ENCODE peak calls at places on chromosomes 5 and 9, in eight cellular contexts. C is ovary, R is A549, W is endothelial cell of umbilical vein, G is stomach, Y is HCT116, J is IMR-90, U is body of pancreas. L is an unnamed sample.

GRCh38 chr9:106892632-106893031 is 29.7 kb downstream of the ZNF462 start:
- DNase-seq in C (no peak), R (peak; percentile 90), W (peak; percentile 89), G (no peak), Y (peak; percentile 89), J (peak; percentile 98), U (peak; percentile 28), L (no peak)

GRCh38 chr5:60597570-60597969 is 102.4 kb downstream of the DEPDC1B start:
- DNase-seq in C (no peak), R (no peak), W (peak; percentile 49), G (no peak), Y (no peak), J (no peak), U (no peak), L (no peak)

GRCh38 chr5:149201121-149201637 is 59.9 kb downstream of the ABLIM3 start:
- DNase-seq in C (no peak), R (no peak), W (no peak), G (no peak), Y (no peak), J (no peak), U (no peak), L (no peak)

GRCh38 chr9:68619636-68620035 is 79.0 kb upstream of the TMEM252 start:
- DNase-seq in C (no peak), R (no peak), W (no peak), G (no peak), Y (no peak), J (no peak), U (no peak), L (no peak)

GRCh38 chr9:34127035-34127948 is 794 bp upstream of the DCAF12 start:
- DNase-seq in C (no peak), R (no peak), W (peak; percentile 18), G (no peak), Y (no peak), J (no peak), U (no peak), L (peak; percentile 78)

GRCh38 chr5:54520438-54520846 is 2.9 kb downstream of the SNX18 start:
- DNase-seq in C (no peak), R (no peak), W (peak; percentile 72), G (peak; percentile 37), Y (no peak), J (peak; percentile 56), U (no peak), L (no peak)

GRCh38 chr5:76732405-76733048 is 16.6 kb downstream of the F2R start:
- DNase-seq in C (no peak), R (no peak), W (no peak), G (no peak), Y (no peak), J (no peak), U (no peak), L (no peak)

GRCh38 chr5:149618581-149619248 is 37.4 kb downstream of the ARHGEF37 start:
- DNase-seq in C (peak; percentile 40), R (peak; percentile 73), W (peak; percentile 70), G (no peak), Y (peak; percentile 47), J (peak; percentile 72), U (peak; percentile 27), L (no peak)

GRCh38 chr9:69500925-69501324 is 171.2 kb downstream of the APBA1 start:
- DNase-seq in C (no peak), R (no peak), W (no peak), G (no peak), Y (no peak), J (no peak), U (no peak), L (no peak)

GRCh38 chr5:170330568-170331054 is 33.0 kb upstream of the LCP2 start:
- DNase-seq in C (no peak), R (no peak), W (no peak), G (no peak), Y (no peak), J (no peak), U (no peak), L (no peak)

GRCh38 chr9:33852216-33852826 is 35.4 kb downstream of the UBE2R2 start:
- DNase-seq in C (peak; percentile 52), R (peak; percentile 75), W (peak; percentile 77), G (peak; percentile 86), Y (peak; percentile 43), J (peak; percentile 27), U (peak; percentile 89), L (peak; percentile 81)

GRCh38 chr5:104297076-104297475 is 734.5 kb upstream of the NUDT12 start:
- DNase-seq in C (no peak), R (no peak), W (peak; percentile 5), G (no peak), Y (peak; percentile 3), J (no peak), U (no peak), L (no peak)

GRCh38 chr5:131242728-131243255 is 21.1 kb upstream of the CDC42SE2 start:
- DNase-seq in C (no peak), R (peak; percentile 76), W (peak; percentile 26), G (no peak), Y (no peak), J (peak; percentile 97), U (no peak), L (no peak)

GRCh38 chr5:75756191-75756590 is 39.0 kb upstream of the POC5 start:
- DNase-seq in C (no peak), R (no peak), W (no peak), G (no peak), Y (no peak), J (no peak), U (no peak), L (no peak)

GRCh38 chr9:32486839-32487562 is 39.0 kb downstream of the RIGI start:
- DNase-seq in C (no peak), R (no peak), W (peak; percentile 21), G (no peak), Y (no peak), J (peak; percentile 93), U (no peak), L (no peak)

GRCh38 chr9:90552317-90552716 is 90.3 kb downstream of the DIRAS2 start:
- DNase-seq in C (no peak), R (no peak), W (no peak), G (no peak), Y (no peak), J (no peak), U (no peak), L (no peak)

GRCh38 chr9:90544488-90544887 is 98.1 kb downstream of the DIRAS2 start:
- DNase-seq in C (no peak), R (no peak), W (no peak), G (no peak), Y (no peak), J (no peak), U (no peak), L (no peak)

GRCh38 chr9:90546200-90546599 is 96.4 kb downstream of the DIRAS2 start:
- DNase-seq in C (no peak), R (peak; percentile 67), W (no peak), G (no peak), Y (no peak), J (peak; percentile 94), U (peak; percentile 37), L (no peak)

DNA sequence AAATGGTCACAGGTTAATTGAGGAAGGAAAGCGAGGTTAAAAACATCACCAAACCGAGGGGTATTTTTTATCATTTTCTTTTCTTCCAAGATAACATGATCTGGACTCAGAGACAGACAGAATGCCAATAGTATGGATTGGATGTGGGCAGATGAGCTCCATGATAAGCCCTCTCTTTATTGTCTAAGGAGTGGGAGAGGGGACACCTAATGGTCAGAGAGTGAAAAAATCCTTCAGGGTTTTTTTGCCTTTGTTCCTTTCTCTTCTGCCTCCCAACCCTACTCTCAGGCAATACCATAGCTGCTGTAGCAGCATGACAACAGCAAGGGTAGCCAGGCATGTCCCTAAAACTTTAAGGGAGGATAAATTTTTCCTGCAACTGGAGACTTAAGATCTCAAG is 94.7 kb downstream of the DIRAS2 start:
- DNase-seq in C (no peak), R (no peak), W (no peak), G (no peak), Y (no peak), J (no peak), U (no peak), L (no peak)
- TF ChIP-seq CTCF in C (no peak), R (no peak), W (no peak), G (no peak), Y (no peak), J (no peak), U (no peak), L (no peak)

DNA sequence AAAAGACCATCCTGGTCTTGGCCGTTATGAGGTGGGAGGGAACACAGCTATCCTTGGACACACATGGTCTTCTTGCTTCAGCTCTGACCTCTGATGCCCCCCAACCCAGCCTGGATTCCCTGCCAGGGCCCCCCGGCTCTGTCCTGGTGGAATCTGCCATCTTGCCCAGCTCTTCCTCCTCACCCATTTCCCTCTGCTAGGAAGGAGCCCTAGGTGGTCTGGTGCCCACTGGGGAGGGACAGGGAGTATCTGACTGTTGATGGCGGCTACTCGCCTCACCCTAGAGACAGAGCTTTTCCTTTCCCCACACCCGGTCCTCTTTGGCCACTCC is 30.1 kb downstream of the CXXC5 start:
- DNase-seq in C (no peak), R (no peak), W (no peak), G (no peak), Y (no peak), J (no peak), U (no peak), L (no peak)
- TF ChIP-seq POLR2A in C (no peak), R (no peak), W (no peak), G (no peak), Y (no peak), J (no peak), U (no peak), L (no peak)

DNA sequence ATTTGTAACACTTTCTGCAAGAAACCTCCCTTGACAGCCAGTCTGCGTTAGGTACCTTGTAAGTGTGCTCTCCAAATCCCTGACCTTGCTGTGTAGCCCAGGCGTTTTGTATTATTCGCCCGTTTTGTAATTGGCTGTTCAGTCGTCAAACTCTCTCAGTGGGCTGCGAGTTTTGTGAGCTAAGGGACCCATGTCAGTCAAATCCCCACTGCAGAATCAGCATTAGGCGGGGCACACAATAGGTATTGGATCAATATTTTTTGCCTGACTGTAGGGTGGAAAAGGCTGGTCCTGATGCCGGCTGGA is 665 bp downstream of the DNAJC18 start:
- DNase-seq in C (no peak), R (no peak), W (no peak), G (no peak), Y (no peak), J (no peak), U (no peak), L (no peak)
- H3K4me3 ChIP-seq in C (peak overlapping the region; percentile 83), R (peak overlapping the region; percentile 73), W (peak overlapping the region; percentile 24), G (peak overlapping the region; percentile 85), Y (peak overlapping the region; percentile 82), J (peak overlapping the region; percentile 87), U (peak overlapping the region; percentile 92), L (peak overlapping the region; percentile 64)

GRCh38 chr9:89408628-89409101 is 89.2 kb downstream of the SEMA4D start:
- DNase-seq in C (no peak), R (no peak), W (no peak), G (no peak), Y (no peak), J (no peak), U (no peak), L (peak; percentile 92)

GRCh38 chr9:89411759-89412158 is 86.2 kb downstream of the SEMA4D start:
- DNase-seq in C (no peak), R (no peak), W (no peak), G (no peak), Y (no peak), J (no peak), U (no peak), L (peak; percentile 53)

GRCh38 chr9:89412951-89413350 is 85.0 kb downstream of the SEMA4D start:
- DNase-seq in C (no peak), R (no peak), W (no peak), G (no peak), Y (no peak), J (no peak), U (no peak), L (no peak)

GRCh38 chr9:89410022-89410421 is 87.9 kb downstream of the SEMA4D start:
- DNase-seq in C (no peak), R (no peak), W (no peak), G (no peak), Y (no peak), J (no peak), U (no peak), L (no peak)

GRCh38 chr9:89410709-89411111 is 87.2 kb downstream of the SEMA4D start:
- DNase-seq in C (no peak), R (no peak), W (no peak), G (no peak), Y (no peak), J (no peak), U (no peak), L (no peak)
- TF ChIP-seq CTCF in C (no peak), R (no peak), W (no peak), G (no peak), Y (peak; percentile 15), J (peak; percentile 34), U (no peak), L (no peak)